ENCODE peak calls at places on chromosomes 13 and 19, in ten cellular contexts. S is transverse colon; A is cardiac fibroblast; B is NCI-H748 treated with DMSO at 0.1 percent for 48 hours; X is AG09319; P is epithelial cell of esophagus; D is T-helper 9 cell; E is IMR-90; R is left ventricle myocardium inferior; Q is stimulated activated CD8-positive, alpha-beta memory T cell treated with anti-CD3 and anti-CD28 coated beads, Interleukin-2, amount 100 ng/mL, for 48 hours. L is an unnamed sample.

GRCh38 chr19:16889429-16889882 is 657 bp downstream of the F2RL3 start:
- DNase-seq in S (no peak), A (no peak), B (no peak), X (no peak), P (no peak), D (no peak), E (no peak), R (peak; percentile 55), Q (no peak), L (no peak)

GRCh38 chr13:76886292-76887061 is at the start of gene KCTD12:
- DNase-seq in S (peak; percentile 81), A (peak; percentile 84), B (peak; percentile 64), X (peak; percentile 73), P (peak; percentile 79), D (peak; percentile 65), E (peak; percentile 73), R (peak; percentile 93), Q (peak; percentile 55), L (peak; percentile 95)

GRCh38 chr13:45863716-45864590 is 12.4 kb upstream of the SIAH3 start:
- DNase-seq in S (no peak), A (no peak), B (peak; percentile 29), X (no peak), P (no peak), D (no peak), E (no peak), R (no peak), Q (no peak), L (no peak)

GRCh38 chr13:43136940-43137574 is 113.7 kb downstream of the DNAJC15 start:
- DNase-seq in S (no peak), A (peak; percentile 15), B (no peak), X (no peak), P (no peak), D (no peak), E (no peak), R (no peak), Q (no peak), L (no peak)

GRCh38 chr19:10138879-10139795 is 19.4 kb upstream of the EIF3G start:
- DNase-seq in S (no peak), A (no peak), B (no peak), X (no peak), P (no peak), D (no peak), E (no peak), R (no peak), Q (no peak), L (no peak)

GRCh38 chr13:65292488-65292901 is 1937.6 kb downstream of the PCDH9 start:
- DNase-seq in S (no peak), A (peak; percentile 33), B (peak; percentile 20), X (no peak), P (peak; percentile 47), D (no peak), E (peak; percentile 86), R (no peak), Q (no peak), L (no peak)

GRCh38 chr19:21483589-21484170 is 21.7 kb upstream of the ZNF429 start:
- DNase-seq in S (peak; percentile 51), A (peak; percentile 19), B (no peak), X (no peak), P (peak; percentile 17), D (peak; percentile 59), E (no peak), R (peak; percentile 67), Q (peak; percentile 41), L (peak; percentile 28)

GRCh38 chr13:51804295-51805172 is 571 bp upstream of the DHRS12 start:
- DNase-seq in S (peak; percentile 53), A (no peak), B (no peak), X (no peak), P (no peak), D (peak; percentile 31), E (no peak), R (no peak), Q (no peak), L (peak; percentile 38)

GRCh38 chr19:42926781-42927180 is 9.1 kb upstream of the PSG6 start:
- DNase-seq in S (no peak), A (no peak), B (no peak), X (no peak), P (no peak), D (no peak), E (no peak), R (no peak), Q (no peak), L (no peak)

GRCh38 chr19:10007811-10008211 is 2.5 kb downstream of the COL5A3 start:
- DNase-seq in S (no peak), A (peak; percentile 86), B (no peak), X (no peak), P (no peak), D (no peak), E (peak; percentile 80), R (peak; percentile 63), Q (no peak), L (no peak)

GRCh38 chr19:8311461-8312260 is 3.5 kb upstream of the CD320 start:
- DNase-seq in S (peak; percentile 70), A (no peak), B (no peak), X (no peak), P (no peak), D (no peak), E (no peak), R (peak; percentile 47), Q (no peak), L (peak; percentile 44)

GRCh38 chr19:39308531-39309304 is 11.9 kb downstream of the LRFN1 start:
- DNase-seq in S (no peak), A (no peak), B (no peak), X (no peak), P (peak; percentile 21), D (no peak), E (no peak), R (no peak), Q (no peak), L (no peak)

GRCh38 chr13:75705395-75705794 is 69.3 kb downstream of the LMO7 start:
- DNase-seq in S (no peak), A (peak; percentile 88), B (no peak), X (no peak), P (peak; percentile 97), D (no peak), E (peak; percentile 85), R (no peak), Q (no peak), L (peak; percentile 68)

GRCh38 chr13:25232937-25233515 is 54.3 kb downstream of the MTMR6 start:
- DNase-seq in S (no peak), A (peak; percentile 56), B (peak; percentile 87), X (no peak), P (peak; percentile 43), D (no peak), E (peak; percentile 21), R (no peak), Q (no peak), L (peak; percentile 53)

GRCh38 chr13:91292630-91293221 is 54.8 kb upstream of the MIR17HG start:
- DNase-seq in S (no peak), A (no peak), B (no peak), X (no peak), P (no peak), D (no peak), E (no peak), R (no peak), Q (no peak), L (no peak)

GRCh38 chr13:46232281-46232680 is 20.6 kb downstream of the LRRC63 start:
- DNase-seq in S (no peak), A (peak; percentile 35), B (no peak), X (no peak), P (no peak), D (no peak), E (peak; percentile 1), R (no peak), Q (no peak), L (peak; percentile 53)

GRCh38 chr13:111121421-111121820 is 6.3 kb downstream of the ARHGEF7 start:
- DNase-seq in S (no peak), A (no peak), B (no peak), X (no peak), P (no peak), D (no peak), E (no peak), R (no peak), Q (no peak), L (no peak)

GRCh38 chr13:39815345-39816111 is 160.1 kb downstream of the COG6 start:
- DNase-seq in S (no peak), A (peak; percentile 44), B (no peak), X (no peak), P (peak; percentile 7), D (no peak), E (no peak), R (no peak), Q (no peak), L (peak; percentile 71)

GRCh38 chr19:34428549-34429285 is 536 bp downstream of the UBA2 start:
- DNase-seq in S (peak; percentile 45), A (peak; percentile 33), B (no peak), X (no peak), P (peak; percentile 58), D (no peak), E (peak; percentile 17), R (peak; percentile 23), Q (no peak), L (peak; percentile 50)

GRCh38 chr19:525029-525428 is 6.5 kb upstream of the CDC34 start:
- DNase-seq in S (no peak), A (no peak), B (no peak), X (no peak), P (no peak), D (no peak), E (no peak), R (peak; percentile 7), Q (no peak), L (no peak)

GRCh38 chr13:98094678-98095266 is 48.1 kb upstream of the FARP1 start:
- DNase-seq in S (no peak), A (no peak), B (no peak), X (no peak), P (no peak), D (no peak), E (no peak), R (no peak), Q (no peak), L (no peak)

GRCh38 chr19:51564791-51565190 is 6.3 kb upstream of the ZNF175 start:
- DNase-seq in S (no peak), A (no peak), B (no peak), X (no peak), P (no peak), D (no peak), E (no peak), R (no peak), Q (no peak), L (no peak)

GRCh38 chr13:33721719-33722118 is 96.2 kb upstream of the RFC3 start:
- DNase-seq in S (no peak), A (peak; percentile 82), B (no peak), X (no peak), P (peak; percentile 74), D (no peak), E (peak; percentile 62), R (no peak), Q (no peak), L (peak; percentile 36)

GRCh38 chr13:42307461-42307860 is 35.5 kb downstream of the AKAP11 start:
- DNase-seq in S (no peak), A (no peak), B (no peak), X (no peak), P (no peak), D (no peak), E (no peak), R (no peak), Q (no peak), L (no peak)

GRCh38 chr13:44335463-44335862 is 38.2 kb upstream of the SERP2 start:
- DNase-seq in S (no peak), A (no peak), B (no peak), X (no peak), P (no peak), D (no peak), E (no peak), R (no peak), Q (no peak), L (no peak)

GRCh38 chr19:3479819-3480215 is 508 bp downstream of the SMIM24 start:
- DNase-seq in S (no peak), A (no peak), B (no peak), X (no peak), P (peak; percentile 36), D (no peak), E (no peak), R (no peak), Q (no peak), L (no peak)

GRCh38 chr19:51359294-51359693 is 6.9 kb downstream of the ETFB start:
- DNase-seq in S (no peak), A (peak; percentile 85), B (no peak), X (peak; percentile 56), P (peak; percentile 89), D (no peak), E (peak; percentile 95), R (no peak), Q (no peak), L (no peak)

GRCh38 chr19:58585442-58586130 is 12.5 kb upstream of the MZF1 start:
- DNase-seq in S (no peak), A (no peak), B (no peak), X (no peak), P (no peak), D (no peak), E (peak; percentile 28), R (no peak), Q (no peak), L (no peak)

L was measured in dermis blood vessel endothelial cell.